ENCODE peak calls at places on chromosomes 3 and 15, in ten cellular contexts. W is A549, Z is GM12864, R is MM.1S, G is body of pancreas, Q is fibroblast of villous mesenchyme, N is brain microvascular endothelial cell, O is fibroblast of pulmonary artery, F is hepatocyte, H is IMR-90. C is an unnamed sample.

GRCh38 chr3:126964950-126965349 is 18.0 kb upstream of the PLXNA1 start:
- DNase-seq in W (no peak), Z (no peak), R (no peak), G (no peak), Q (no peak), N (no peak), O (no peak), F (no peak), H (no peak), C (no peak)

GRCh38 chr15:77530576-77530975 is 102.1 kb downstream of the LINGO1 start:
- DNase-seq in W (no peak), Z (no peak), R (no peak), G (no peak), Q (peak; percentile 27), N (no peak), O (no peak), F (no peak), H (no peak), C (no peak)

GRCh38 chr15:97747342-97747741 is 213.2 kb upstream of the ARRDC4 start:
- DNase-seq in W (no peak), Z (no peak), R (no peak), G (no peak), Q (no peak), N (no peak), O (no peak), F (no peak), H (no peak), C (no peak)

GRCh38 chr3:172040078-172040975 is 949 bp downstream of the FNDC3B start:
- DNase-seq in W (peak; percentile 51), Z (no peak), R (peak; percentile 68), G (peak; percentile 87), Q (peak; percentile 94), N (peak; percentile 83), O (peak; percentile 92), F (peak; percentile 91), H (peak; percentile 86), C (no peak)

GRCh38 chr3:55191911-55192787 is 264.3 kb upstream of the LRTM1 start:
- DNase-seq in W (no peak), Z (no peak), R (no peak), G (no peak), Q (peak; percentile 91), N (peak; percentile 95), O (peak; percentile 83), F (no peak), H (peak; percentile 98), C (no peak)

GRCh38 chr15:23759964-23760363 is 72.9 kb upstream of the NDN start:
- DNase-seq in W (no peak), Z (no peak), R (no peak), G (no peak), Q (no peak), N (no peak), O (no peak), F (peak; percentile 8), H (no peak), C (no peak)

GRCh38 chr3:52216585-52217408 is 8.6 kb downstream of the TLR9 start:
- DNase-seq in W (peak; percentile 14), Z (no peak), R (no peak), G (peak; percentile 95), Q (peak; percentile 87), N (peak; percentile 32), O (peak; percentile 93), F (peak; percentile 61), H (peak; percentile 79), C (no peak)

GRCh38 chr15:74314897-74315438 is 52.5 kb downstream of the CYP11A1 start:
- DNase-seq in W (no peak), Z (no peak), R (no peak), G (no peak), Q (no peak), N (no peak), O (no peak), F (no peak), H (no peak), C (no peak)

GRCh38 chr15:73483053-73483452 is 40.1 kb downstream of the REC114 start:
- DNase-seq in W (no peak), Z (no peak), R (no peak), G (peak; percentile 14), Q (no peak), N (no peak), O (no peak), F (no peak), H (peak; percentile 5), C (no peak)

GRCh38 chr15:83654379-83655236 is 685 bp downstream of the ADAMTSL3 start:
- DNase-seq in W (no peak), Z (no peak), R (no peak), G (peak; percentile 44), Q (no peak), N (no peak), O (no peak), F (peak; percentile 41), H (no peak), C (no peak)

GRCh38 chr15:43266834-43267233 is at the start of gene TGM5:
- DNase-seq in W (no peak), Z (no peak), R (no peak), G (peak; percentile 35), Q (no peak), N (no peak), O (no peak), F (peak; percentile 14), H (no peak), C (no peak)

GRCh38 chr3:55169608-55170010 is 241.8 kb upstream of the LRTM1 start:
- DNase-seq in W (no peak), Z (no peak), R (no peak), G (no peak), Q (peak; percentile 100), N (peak; percentile 96), O (peak; percentile 95), F (no peak), H (peak; percentile 100), C (peak; percentile 96)

GRCh38 chr15:26879770-26880169 is 12.9 kb downstream of the GABRA5 start:
- DNase-seq in W (no peak), Z (no peak), R (no peak), G (no peak), Q (no peak), N (no peak), O (no peak), F (no peak), H (no peak), C (no peak)

GRCh38 chr15:26867199-26868007 is 541 bp downstream of the GABRA5 start:
- DNase-seq in W (peak; percentile 24), Z (no peak), R (no peak), G (no peak), Q (no peak), N (no peak), O (no peak), F (no peak), H (no peak), C (no peak)

GRCh38 chr15:58299311-58299850 is 132.4 kb upstream of the LIPC start:
- DNase-seq in W (no peak), Z (no peak), R (no peak), G (peak; percentile 33), Q (peak; percentile 80), N (peak; percentile 38), O (no peak), F (peak; percentile 51), H (peak; percentile 33), C (no peak)

GRCh38 chr3:65905648-65906211 is 133.0 kb downstream of the MAGI1 start:
- DNase-seq in W (no peak), Z (no peak), R (no peak), G (no peak), Q (no peak), N (no peak), O (no peak), F (no peak), H (no peak), C (no peak)

GRCh38 chr15:39363761-39364586 is 216.9 kb upstream of the THBS1 start:
- DNase-seq in W (no peak), Z (no peak), R (no peak), G (no peak), Q (peak; percentile 78), N (peak; percentile 63), O (peak; percentile 49), F (no peak), H (no peak), C (peak; percentile 31)
- H3K4me3 ChIP-seq in W (no peak overlapping the region), Z (no peak overlapping the region), R (no peak overlapping the region), G (no peak overlapping the region), Q (no peak overlapping the region), N (no peak overlapping the region), O (no peak overlapping the region), F (no peak overlapping the region), H (no peak overlapping the region), C (no peak overlapping the region)

DNA sequence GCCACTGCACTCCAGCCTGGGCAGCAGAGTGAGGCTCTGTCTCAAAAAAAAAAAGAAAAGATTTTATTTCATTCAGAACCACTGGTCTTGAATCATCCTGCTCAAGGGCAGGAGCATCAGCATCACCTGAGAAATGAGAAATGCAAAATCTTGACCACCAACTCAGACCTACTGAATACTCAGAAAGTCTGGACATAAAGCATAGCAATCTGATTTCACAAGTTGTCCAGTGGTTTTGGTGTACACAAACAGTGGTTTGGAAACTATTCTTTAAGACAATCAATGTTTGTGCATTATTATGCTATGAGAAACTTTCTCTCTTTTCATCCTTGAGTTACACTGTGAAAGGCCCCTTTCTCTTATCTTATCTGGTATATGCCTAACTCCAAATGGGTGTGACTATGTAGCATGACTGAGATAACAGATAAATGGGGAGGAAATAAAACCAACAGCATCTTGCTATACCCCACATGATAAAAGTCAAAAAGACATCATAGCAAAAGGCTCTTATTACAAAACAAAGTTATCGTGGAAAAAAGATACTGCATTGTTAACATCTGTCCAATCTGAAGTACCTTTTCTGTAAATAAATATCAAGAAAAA is 174.2 kb upstream of the STT3B start:
- DNase-seq in W (no peak), Z (no peak), R (no peak), G (no peak), Q (no peak), N (no peak), O (no peak), F (no peak), H (no peak), C (no peak)
- H3K4me3 ChIP-seq in W (no peak overlapping the region), Z (no peak overlapping the region), R (no peak overlapping the region), G (no peak overlapping the region), Q (no peak overlapping the region), N (no peak overlapping the region), O (no peak overlapping the region), F (no peak overlapping the region), H (no peak overlapping the region), C (no peak overlapping the region)

DNA sequence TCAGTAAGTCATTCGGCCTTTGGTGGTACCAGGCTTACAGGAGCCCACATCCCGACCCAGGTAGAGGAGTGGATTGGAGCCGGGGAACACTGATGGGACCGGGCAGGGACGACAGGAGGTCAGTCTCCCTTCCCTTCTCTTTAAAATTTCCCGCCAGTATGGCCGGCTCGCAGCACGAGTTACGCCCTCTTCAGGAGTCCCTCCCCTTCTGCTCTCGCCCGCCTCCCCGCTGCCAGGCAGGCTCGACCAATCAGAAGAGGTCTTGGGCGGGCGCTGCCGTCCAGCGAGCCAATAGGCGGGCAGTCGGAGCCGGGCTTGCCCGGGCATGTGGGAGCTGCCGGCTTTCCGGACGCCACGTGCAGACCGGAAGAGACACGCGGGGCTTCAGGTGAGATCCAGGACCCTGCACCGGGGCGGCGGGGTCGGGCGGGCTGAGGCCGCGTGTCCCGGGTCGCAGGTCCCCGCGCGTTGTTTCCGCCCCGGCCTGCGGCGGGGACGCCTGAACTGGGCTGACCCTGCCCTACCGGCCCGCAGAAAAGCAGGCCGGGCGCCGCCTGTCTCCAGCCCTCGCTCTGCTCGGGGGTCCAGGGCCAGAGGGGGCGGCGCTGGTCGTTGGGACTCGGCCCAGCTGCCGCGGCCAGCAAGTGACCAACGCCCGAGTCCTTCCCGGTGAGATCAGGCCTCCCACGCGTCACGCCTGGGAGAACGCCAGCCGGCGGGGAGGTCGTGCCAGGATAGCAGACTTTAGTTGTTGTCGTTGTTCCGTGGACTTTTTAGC is at the start of gene AEN:
- DNase-seq in W (peak; percentile 98), Z (peak; percentile 86), R (peak; percentile 96), G (peak; percentile 96), Q (peak; percentile 96), N (peak; percentile 93), O (peak; percentile 96), F (peak; percentile 98), H (peak; percentile 95), C (peak; percentile 77)
- H3K4me3 ChIP-seq in W (peak within 1 kb of the TSS; percentile 82), Z (peak within 1 kb of the TSS; percentile 76), R (peak within 1 kb of the TSS; percentile 99), G (peak within 1 kb of the TSS; percentile 81), Q (peak within 1 kb of the TSS; percentile 89), N (peak within 1 kb of the TSS; percentile 89), O (peak within 1 kb of the TSS; percentile 95), F (peak within 1 kb of the TSS; percentile 62), H (peak within 1 kb of the TSS; percentile 73), C (peak within 1 kb of the TSS; percentile 93)

GRCh38 chr3:121520510-121520909 is 25.3 kb downstream of the POLQ start:
- DNase-seq in W (no peak), Z (no peak), R (no peak), G (no peak), Q (no peak), N (no peak), O (no peak), F (no peak), H (no peak), C (no peak)
- H3K4me3 ChIP-seq in W (no peak overlapping the region), Z (no peak overlapping the region), R (no peak overlapping the region), G (no peak overlapping the region), Q (no peak overlapping the region), N (no peak overlapping the region), O (no peak overlapping the region), F (no peak overlapping the region), H (no peak overlapping the region), C (no peak overlapping the region)